ENCODE peak calls at places on chromosomes 2 and 18, in four cellular contexts. One of them, this sample, is unnamed.

GRCh38 chr2:112150447-112150846 is 12.3 kb downstream of the FBLN7 start:
- DNase-seq in K562: no peak
- DNase-seq in HCT116: no peak
- DNase-seq in HepG2: no peak
- DNase-seq in this sample: no peak

GRCh38 chr2:44548221-44549098 is 186.7 kb downstream of the CAMKMT start:
- DNase-seq in K562: no peak
- DNase-seq in HCT116: no peak
- DNase-seq in HepG2: no peak
- DNase-seq in this sample: no peak

GRCh38 chr2:110678457-110679336 is 834 bp upstream of the BUB1 start:
- DNase-seq in K562: peak; percentile 44
- DNase-seq in HCT116: no peak
- DNase-seq in HepG2: no peak
- DNase-seq in this sample: no peak

GRCh38 chr2:92073815-92074548 is 2797.2 kb upstream of the TEKT4 start:
- DNase-seq in K562: peak; percentile 1
- DNase-seq in HCT116: no peak
- DNase-seq in HepG2: no peak
- DNase-seq in this sample: no peak

GRCh38 chr2:230891108-230891507 is 26.4 kb downstream of the ITM2C start:
- DNase-seq in K562: no peak
- DNase-seq in HCT116: no peak
- DNase-seq in HepG2: no peak
- DNase-seq in this sample: no peak

GRCh38 chr2:66948234-66948633 is 448.9 kb upstream of the ETAA1 start:
- DNase-seq in K562: no peak
- DNase-seq in HCT116: no peak
- DNase-seq in HepG2: no peak
- DNase-seq in this sample: no peak

GRCh38 chr18:13465476-13465875 is 246.9 kb downstream of the LDLRAD4 start:
- DNase-seq in K562: no peak
- DNase-seq in HCT116: no peak
- DNase-seq in HepG2: no peak
- DNase-seq in this sample: no peak

GRCh38 chr2:38076250-38076709 is 329 bp upstream of the CYP1B1 start:
- DNase-seq in K562: no peak
- DNase-seq in HCT116: peak; percentile 61
- DNase-seq in HepG2: no peak
- DNase-seq in this sample: no peak

GRCh38 chr2:7706791-7707190 is 789.6 kb downstream of the RNF144A start:
- DNase-seq in K562: no peak
- DNase-seq in HCT116: no peak
- DNase-seq in HepG2: no peak
- DNase-seq in this sample: no peak

GRCh38 chr2:12396699-12397098 is 320.0 kb upstream of the TRIB2 start:
- DNase-seq in K562: no peak
- DNase-seq in HCT116: no peak
- DNase-seq in HepG2: no peak
- DNase-seq in this sample: no peak

GRCh38 chr2:98514879-98515570 is 70.4 kb downstream of the INPP4A start:
- DNase-seq in K562: peak; percentile 27
- DNase-seq in HCT116: no peak
- DNase-seq in HepG2: no peak
- DNase-seq in this sample: no peak

GRCh38 chr2:101464841-101465240 is 10.1 kb downstream of the RFX8 start:
- DNase-seq in K562: no peak
- DNase-seq in HCT116: no peak
- DNase-seq in HepG2: no peak
- DNase-seq in this sample: no peak

GRCh38 chr2:197209742-197210408 is 100.7 kb downstream of the ANKRD44 start:
- DNase-seq in K562: peak; percentile 12
- DNase-seq in HCT116: no peak
- DNase-seq in HepG2: no peak
- DNase-seq in this sample: no peak

GRCh38 chr2:236980961-236981360 is 104.7 kb upstream of the COPS8 start:
- DNase-seq in K562: no peak
- DNase-seq in HCT116: no peak
- DNase-seq in HepG2: no peak
- DNase-seq in this sample: no peak

GRCh38 chr2:237097326-237097910 is 11.7 kb downstream of the COPS8 start:
- DNase-seq in K562: no peak
- DNase-seq in HCT116: no peak
- DNase-seq in HepG2: no peak
- DNase-seq in this sample: no peak

GRCh38 chr2:242046184-242046826 is 176.8 kb downstream of the RTP5 start:
- DNase-seq in K562: no peak
- DNase-seq in HCT116: no peak
- DNase-seq in HepG2: no peak
- DNase-seq in this sample: no peak

DNA sequence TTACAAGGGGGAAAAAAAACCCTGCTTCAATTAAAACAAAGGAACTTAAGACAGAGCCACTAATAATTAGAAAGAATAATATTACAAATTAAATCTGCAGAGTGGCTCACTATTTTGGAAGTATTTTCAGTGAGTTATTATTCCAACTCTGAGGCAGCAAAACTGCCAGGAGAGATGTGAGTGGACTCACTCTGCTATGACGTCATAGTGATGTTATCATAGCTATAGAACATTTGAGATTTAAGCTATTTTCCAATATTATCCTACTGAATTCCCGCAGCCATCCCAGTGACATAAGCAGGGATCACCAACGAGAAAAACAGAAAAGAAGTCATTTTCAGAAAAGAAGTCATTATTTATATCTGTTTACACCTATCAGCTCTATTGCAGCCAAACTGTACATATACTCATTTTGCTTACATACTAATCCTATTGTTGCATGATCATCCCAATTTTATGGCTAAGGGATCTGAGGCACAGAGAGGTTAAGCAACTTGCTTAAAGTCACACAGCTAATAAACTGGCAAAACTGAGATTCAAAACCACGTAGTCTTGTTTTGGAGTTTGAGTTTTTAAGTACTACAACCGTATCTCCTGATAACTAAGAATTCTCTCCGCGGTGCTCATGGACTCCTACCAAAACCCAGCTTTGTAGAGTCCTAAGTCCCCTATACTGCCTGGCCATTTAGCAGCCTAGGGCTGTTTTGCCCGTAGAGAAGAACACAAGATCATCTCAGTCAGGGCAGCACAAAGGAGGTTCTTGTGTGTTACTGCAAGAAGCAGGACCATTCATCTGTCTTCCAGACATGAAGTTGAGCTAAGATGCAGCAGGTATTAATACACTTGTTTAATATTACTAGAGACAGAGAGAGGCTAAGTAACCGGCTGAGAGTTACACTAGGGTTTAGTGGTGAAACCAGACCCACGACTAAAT is 299.8 kb downstream of the TCF4 start:
- DNase-seq in K562: peak; percentile 10
- DNase-seq in HCT116: no peak
- DNase-seq in HepG2: no peak
- DNase-seq in this sample: no peak
- H3K27ac ChIP-seq in K562: no peak overlapping the region
- H3K27ac ChIP-seq in HCT116: no peak overlapping the region
- H3K27ac ChIP-seq in HepG2: no peak overlapping the region
- H3K27ac ChIP-seq in this sample: no peak overlapping the region

DNA sequence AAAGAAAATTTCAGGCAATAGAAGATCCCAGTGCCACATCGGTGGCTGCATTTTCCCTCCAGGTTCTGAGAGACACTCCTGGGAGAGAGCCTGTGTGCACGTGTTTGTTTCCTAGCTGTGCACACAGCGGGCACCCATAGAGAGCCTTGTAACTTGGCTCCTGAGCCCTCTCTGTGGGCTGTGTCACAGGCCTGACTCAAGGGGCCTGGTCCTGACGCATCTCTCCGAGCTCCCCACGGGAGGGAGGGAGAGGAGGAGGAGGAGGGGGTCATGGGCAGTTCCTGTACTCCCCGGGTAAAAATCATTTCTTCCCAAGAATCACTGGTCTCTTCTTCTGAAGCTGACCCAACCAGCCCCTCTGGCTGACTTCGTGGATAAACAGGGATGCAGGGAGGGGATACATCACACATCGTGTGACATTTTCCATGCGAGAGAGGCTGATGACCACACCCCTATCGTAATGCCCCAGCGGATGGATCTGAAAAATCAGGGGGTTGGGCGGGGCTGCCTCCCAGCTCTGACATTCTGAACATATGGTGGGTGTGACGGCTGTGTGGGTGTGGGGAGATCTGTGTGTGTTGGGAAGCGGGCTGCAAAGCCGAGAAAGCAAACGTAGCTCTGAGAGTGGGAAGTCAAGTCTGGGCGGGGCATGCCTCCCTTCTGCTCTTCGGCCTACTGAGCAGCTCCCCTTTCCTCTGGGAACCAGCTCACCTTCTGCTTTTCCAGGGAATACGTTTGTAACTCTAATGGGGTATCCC is 308.3 kb upstream of the HS6ST1 start:
- DNase-seq in K562: peak; percentile 34
- DNase-seq in HCT116: no peak
- DNase-seq in HepG2: no peak
- DNase-seq in this sample: no peak
- TF ChIP-seq TCF7L2 in K562: no peak
- TF ChIP-seq TCF7L2 in HCT116: no peak
- TF ChIP-seq TCF7L2 in HepG2: no peak
- TF ChIP-seq TCF7L2 in this sample: no peak

GRCh38 chr2:46870051-46870839 is 45.4 kb downstream of the MCFD2 start:
- DNase-seq in K562: no peak
- DNase-seq in HCT116: no peak
- DNase-seq in HepG2: no peak
- DNase-seq in this sample: no peak
- H3K4me1 ChIP-seq in K562: peaks cover 8% of the 10 kb centered on the region
- H3K4me1 ChIP-seq in HCT116: peaks cover 62% of the 10 kb centered on the region
- H3K4me1 ChIP-seq in HepG2: peaks cover 30% of the 10 kb centered on the region
- H3K4me1 ChIP-seq in this sample: peaks cover 23% of the 10 kb centered on the region

GRCh38 chr18:49174478-49174877 is 223.7 kb upstream of the SMAD7 start:
- DNase-seq in K562: no peak
- DNase-seq in HCT116: no peak
- DNase-seq in HepG2: no peak
- DNase-seq in this sample: no peak

GRCh38 chr18:49177812-49178211 is 227.0 kb upstream of the SMAD7 start:
- DNase-seq in K562: no peak
- DNase-seq in HCT116: no peak
- DNase-seq in HepG2: peak; percentile 34
- DNase-seq in this sample: no peak

GRCh38 chr18:49177071-49177470 is 226.3 kb upstream of the SMAD7 start:
- DNase-seq in K562: no peak
- DNase-seq in HCT116: no peak
- DNase-seq in HepG2: no peak
- DNase-seq in this sample: no peak

GRCh38 chr18:49175071-49175470 is 224.3 kb upstream of the SMAD7 start:
- DNase-seq in K562: no peak
- DNase-seq in HCT116: no peak
- DNase-seq in HepG2: no peak
- DNase-seq in this sample: no peak

GRCh38 chr18:49175476-49175875 is 224.7 kb upstream of the SMAD7 start:
- DNase-seq in K562: no peak
- DNase-seq in HCT116: no peak
- DNase-seq in HepG2: no peak
- DNase-seq in this sample: no peak
- H3K27ac ChIP-seq in K562: no peak overlapping the region
- H3K27ac ChIP-seq in HCT116: no peak overlapping the region
- H3K27ac ChIP-seq in HepG2: no peak overlapping the region
- H3K27ac ChIP-seq in this sample: no peak overlapping the region

This sample was measured in Panc1.